ENCODE peak calls at places on chromosomes 13 and 19, in seven cellular contexts. P, M, F, Y, U, H and O are unnamed samples.

GRCh38 chr13:50691682-50692263 is 151.7 kb downstream of the DLEU7 start:
- DNase-seq in U (no peak), H (no peak), F (no peak), Y (no peak), M (no peak), P (no peak), O (peak)

GRCh38 chr13:101681834-101682233 is 229.4 kb downstream of the ITGBL1 start:
- DNase-seq in P (no peak), H (no peak), F (no peak), Y (no peak), U (peak), M (no peak), O (no peak)

GRCh38 chr13:87999791-88000190 is 328.6 kb downstream of the SLITRK5 start:
- DNase-seq in P (no peak), H (no peak), Y (no peak), F (no peak), M (no peak), U (no peak), O (no peak)

GRCh38 chr13:28582225-28582891 is 76.6 kb upstream of the POMP start:
- DNase-seq in F (no peak), M (no peak), P (no peak), H (no peak), U (peak), Y (no peak), O (no peak)

GRCh38 chr13:61286148-61286745 is 129.4 kb downstream of the PCDH20 start:
- DNase-seq in U (no peak), H (no peak), Y (no peak), F (no peak), P (peak), M (no peak), O (no peak)

GRCh38 chr19:17333611-17334413 is 843 bp downstream of the ANO8 start:
- DNase-seq in U (peak), Y (no peak), F (peak), H (peak), M (no peak), P (peak), O (peak)

GRCh38 chr13:49693191-49693733 is 2.0 kb upstream of the EBPL start:
- DNase-seq in M (no peak), H (no peak), P (no peak), U (peak), Y (no peak), F (no peak), O (no peak)

GRCh38 chr13:37014609-37015008 is 14.0 kb downstream of the EXOSC8 start:
- DNase-seq in P (no peak), U (peak), H (no peak), F (no peak), Y (no peak), M (no peak), O (no peak)

GRCh38 chr19:28296506-28296905 is 916.4 kb downstream of the UQCRFS1 start:
- DNase-seq in P (no peak), Y (no peak), U (no peak), F (no peak), M (no peak), H (no peak), O (no peak)

GRCh38 chr13:43804461-43805070 is 17.8 kb upstream of the ENOX1 start:
- DNase-seq in U (peak), P (no peak), Y (no peak), M (no peak), F (peak), H (no peak), O (peak)

GRCh38 chr13:23443878-23444277 is 10.4 kb upstream of the SACS start:
- DNase-seq in Y (no peak), M (no peak), F (no peak), P (no peak), U (no peak), H (no peak), O (no peak)

GRCh38 chr13:32837973-32838940 is 178.0 kb upstream of the KL start:
- DNase-seq in U (no peak), M (no peak), F (no peak), H (no peak), Y (no peak), P (no peak), O (no peak)

GRCh38 chr13:32840113-32840512 is 176.1 kb upstream of the KL start:
- DNase-seq in U (no peak), Y (no peak), P (no peak), M (no peak), H (no peak), F (no peak), O (no peak)

GRCh38 chr13:32838985-32839384 is 177.2 kb upstream of the KL start:
- DNase-seq in F (no peak), M (no peak), H (no peak), P (peak), Y (peak), U (peak), O (no peak)

GRCh38 chr13:32837307-32837972 is 178.8 kb upstream of the KL start:
- DNase-seq in M (no peak), Y (no peak), F (no peak), H (no peak), P (no peak), U (no peak), O (no peak)

DNA sequence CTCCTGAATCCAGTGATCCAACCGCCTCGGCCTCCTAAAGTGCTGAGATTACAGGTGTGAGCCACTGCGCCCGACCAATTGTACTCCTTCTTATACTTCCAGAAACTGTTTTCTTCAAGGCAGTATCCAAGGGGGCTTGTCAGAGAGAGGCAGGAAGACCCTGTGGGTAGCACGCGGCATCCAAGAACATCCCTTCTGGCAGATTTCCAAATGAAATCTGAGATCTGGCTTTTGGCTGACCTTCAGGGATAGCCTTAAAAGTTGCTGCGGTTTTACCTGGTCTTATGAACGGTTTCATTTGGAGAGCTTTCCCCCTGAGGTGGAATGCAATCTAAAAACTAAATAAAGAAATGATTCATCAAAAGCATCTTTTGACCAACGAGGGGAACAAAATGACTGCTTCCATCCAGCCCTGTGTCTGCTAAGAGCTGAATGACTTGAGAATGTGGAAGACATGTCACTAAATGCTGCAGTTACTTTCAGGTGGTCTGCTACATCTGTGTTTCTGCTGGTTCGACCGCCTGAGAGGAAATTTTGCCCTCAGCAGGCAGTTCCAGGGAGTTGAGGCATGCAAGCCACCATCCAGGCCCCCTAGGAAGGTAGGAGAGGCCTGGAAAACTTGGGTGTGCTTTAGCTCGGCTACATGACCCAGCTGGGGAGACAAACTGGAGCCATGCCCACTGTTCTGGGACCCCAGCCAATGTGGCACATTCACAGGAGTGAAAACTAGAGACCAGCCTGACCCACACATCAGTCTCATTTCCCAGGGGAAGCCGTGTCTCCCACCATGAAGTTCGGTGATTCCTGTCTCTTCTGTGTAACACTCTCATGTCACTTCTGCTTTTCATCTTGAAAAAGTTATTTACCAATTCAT is 175.1 kb upstream of the KL start:
- DNase-seq in F (no peak), U (no peak), M (no peak), H (no peak), Y (no peak), P (peak), O (no peak)
- TF ChIP-seq POLR2A in F (no peak), U (no peak), M (no peak), H (no peak), Y (no peak), P (no peak), O (no peak)

GRCh38 chr19:30648321-30648720 is 276.1 kb downstream of the ZNF536 start:
- DNase-seq in P (no peak), F (peak), H (no peak), U (peak), M (no peak), Y (no peak), O (no peak)
- TF ChIP-seq POLR2A in P (no peak), F (no peak), H (no peak), U (no peak), M (no peak), Y (no peak), O (no peak)

GRCh38 chr19:58368561-58369360 is 6.2 kb upstream of the ZNF497 start:
- DNase-seq in F (no peak), Y (no peak), H (no peak), P (no peak), M (peak), U (no peak), O (no peak)

GRCh38 chr19:58374200-58374599 is 6.6 kb downstream of the ZNF837 start:
- DNase-seq in Y (no peak), F (no peak), P (no peak), M (no peak), U (peak), H (no peak), O (no peak)

GRCh38 chr19:58366576-58367430 is 4.3 kb upstream of the ZNF497 start:
- DNase-seq in P (no peak), M (peak), Y (no peak), H (no peak), F (no peak), U (no peak), O (no peak)

GRCh38 chr19:58367698-58368454 is 5.3 kb upstream of the ZNF497 start:
- DNase-seq in P (no peak), H (no peak), M (peak), U (no peak), Y (no peak), F (no peak), O (no peak)

GRCh38 chr19:58372311-58373133 is 8.3 kb downstream of the ZNF837 start:
- DNase-seq in P (no peak), M (peak), Y (no peak), U (no peak), H (no peak), F (no peak), O (no peak)
- TF ChIP-seq POLR2A in P (no peak), M (no peak), Y (no peak), U (no peak), H (no peak), F (no peak), O (no peak)

DNA sequence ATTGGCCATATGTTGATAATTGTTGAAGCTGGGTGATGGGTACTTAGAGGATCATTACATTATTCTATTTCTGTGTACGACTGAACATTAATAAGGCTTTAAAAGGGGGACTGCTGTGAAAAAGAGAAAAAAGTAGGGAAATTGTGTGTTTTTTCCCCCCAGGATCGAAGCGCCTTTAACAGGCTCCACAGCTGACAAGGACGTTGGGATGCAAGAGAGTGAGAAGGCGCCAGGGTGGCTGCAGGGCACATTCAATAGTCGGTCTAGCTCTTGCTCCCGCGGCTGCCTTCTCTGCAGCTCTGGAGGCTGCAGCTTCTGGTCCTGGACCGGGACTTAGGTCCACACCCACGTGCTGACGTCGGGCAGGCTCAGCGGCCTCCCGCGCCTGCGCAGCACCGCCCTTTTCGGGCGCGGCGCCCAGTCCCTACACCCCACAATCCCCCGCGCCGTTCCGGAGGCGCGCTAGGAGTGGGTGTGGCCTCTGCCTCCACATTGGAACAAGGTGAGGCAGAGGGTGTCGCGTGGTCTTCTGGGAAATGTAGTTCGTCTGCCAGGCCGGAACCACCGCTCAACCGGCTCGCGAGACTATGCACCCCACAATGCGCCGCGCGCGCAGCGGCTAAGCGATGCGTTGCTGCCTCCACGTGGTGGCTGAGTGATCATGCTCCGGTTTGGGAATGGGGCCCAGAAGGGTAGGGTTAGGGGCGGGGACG is 4.9 kb upstream of the LRFN3 start:
- DNase-seq in U (peak), P (peak), M (peak), Y (peak), F (peak), H (peak), O (peak)
- TF ChIP-seq POLR2A in U (peak), P (peak), M (peak), Y (peak), F (peak), H (peak), O (peak)

GRCh38 chr19:15294591-15294990 is 37.7 kb downstream of the BRD4 start:
- DNase-seq in M (no peak), H (no peak), F (peak), U (no peak), Y (no peak), P (no peak), O (peak)
- TF ChIP-seq POLR2A in M (no peak), H (no peak), F (no peak), U (no peak), Y (no peak), P (no peak), O (no peak)

GRCh38 chr13:76886292-76887061 is at the start of gene KCTD12:
- DNase-seq in U (peak), Y (peak), F (peak), P (peak), M (peak), H (peak), O (peak)

GRCh38 chr13:76884571-76885202 is 1.5 kb downstream of the KCTD12 start:
- DNase-seq in F (peak), M (no peak), Y (peak), H (no peak), U (peak), P (no peak), O (no peak)

GRCh38 chr13:76886005-76886291 is 257 bp downstream of the KCTD12 start:
- DNase-seq in Y (no peak), H (peak), P (no peak), M (no peak), U (no peak), F (no peak), O (no peak)

GRCh38 chr13:76884167-76884566 is 2.0 kb downstream of the KCTD12 start:
- DNase-seq in P (peak), M (peak), F (peak), U (no peak), Y (peak), H (no peak), O (peak)

GRCh38 chr13:76885203-76886004 is 801 bp downstream of the KCTD12 start:
- DNase-seq in F (peak), Y (peak), P (peak), M (peak), H (peak), U (peak), O (peak)
- TF ChIP-seq POLR2A in F (peak), Y (no peak), P (no peak), M (no peak), H (no peak), U (no peak), O (no peak)

GRCh38 chr19:13102416-13102665 is 317 bp downstream of the LYL1 start:
- DNase-seq in U (no peak), M (no peak), H (no peak), F (no peak), P (no peak), Y (no peak), O (no peak)

GRCh38 chr19:13101590-13102415 is 855 bp downstream of the LYL1 start:
- DNase-seq in H (no peak), Y (no peak), F (no peak), M (no peak), P (no peak), U (no peak), O (peak)

GRCh38 chr19:13103961-13104847 is 1.5 kb upstream of the LYL1 start:
- DNase-seq in Y (peak), M (peak), H (no peak), F (no peak), P (peak), U (no peak), O (peak)

GRCh38 chr19:13103585-13103923 is 896 bp upstream of the LYL1 start:
- DNase-seq in F (no peak), Y (no peak), U (no peak), P (no peak), H (no peak), M (no peak), O (no peak)

GRCh38 chr19:13102666-13103584 is at the start of gene LYL1:
- DNase-seq in U (no peak), H (no peak), Y (peak), M (peak), P (peak), F (peak), O (peak)
- TF ChIP-seq POLR2A in U (no peak), H (no peak), Y (no peak), M (peak), P (no peak), F (peak), O (peak)

DNA sequence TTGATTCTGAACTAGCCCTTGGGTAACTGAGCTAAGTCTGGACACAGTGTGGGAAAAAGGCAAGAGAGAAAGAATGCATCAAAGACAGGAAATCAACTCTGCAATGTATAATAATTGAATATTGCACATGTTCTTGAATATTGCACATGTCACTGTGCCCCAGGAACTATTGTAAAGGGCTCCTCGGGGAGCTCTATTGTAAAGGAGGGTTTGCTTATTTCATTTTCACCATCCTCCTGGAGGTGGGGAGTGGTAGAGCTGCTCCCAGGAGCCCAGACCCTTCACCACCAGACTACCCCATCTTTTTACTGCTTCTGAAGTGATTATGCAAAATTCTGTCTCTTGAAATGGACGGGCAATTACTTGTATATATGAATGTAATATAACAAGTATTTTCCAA is 44.4 kb upstream of the ITM2B start:
- DNase-seq in H (no peak), F (no peak), P (no peak), M (no peak), Y (no peak), U (no peak), O (no peak)
- TF ChIP-seq POLR2A in H (no peak), F (no peak), P (no peak), M (no peak), Y (no peak), U (no peak), O (no peak)

GRCh38 chr13:38602261-38602660 is 84.6 kb upstream of the FREM2 start:
- DNase-seq in P (no peak), M (no peak), U (no peak), H (no peak), Y (no peak), F (no peak), O (peak)
- TF ChIP-seq POLR2A in P (no peak), M (no peak), U (no peak), H (no peak), Y (no peak), F (no peak), O (no peak)

DNA sequence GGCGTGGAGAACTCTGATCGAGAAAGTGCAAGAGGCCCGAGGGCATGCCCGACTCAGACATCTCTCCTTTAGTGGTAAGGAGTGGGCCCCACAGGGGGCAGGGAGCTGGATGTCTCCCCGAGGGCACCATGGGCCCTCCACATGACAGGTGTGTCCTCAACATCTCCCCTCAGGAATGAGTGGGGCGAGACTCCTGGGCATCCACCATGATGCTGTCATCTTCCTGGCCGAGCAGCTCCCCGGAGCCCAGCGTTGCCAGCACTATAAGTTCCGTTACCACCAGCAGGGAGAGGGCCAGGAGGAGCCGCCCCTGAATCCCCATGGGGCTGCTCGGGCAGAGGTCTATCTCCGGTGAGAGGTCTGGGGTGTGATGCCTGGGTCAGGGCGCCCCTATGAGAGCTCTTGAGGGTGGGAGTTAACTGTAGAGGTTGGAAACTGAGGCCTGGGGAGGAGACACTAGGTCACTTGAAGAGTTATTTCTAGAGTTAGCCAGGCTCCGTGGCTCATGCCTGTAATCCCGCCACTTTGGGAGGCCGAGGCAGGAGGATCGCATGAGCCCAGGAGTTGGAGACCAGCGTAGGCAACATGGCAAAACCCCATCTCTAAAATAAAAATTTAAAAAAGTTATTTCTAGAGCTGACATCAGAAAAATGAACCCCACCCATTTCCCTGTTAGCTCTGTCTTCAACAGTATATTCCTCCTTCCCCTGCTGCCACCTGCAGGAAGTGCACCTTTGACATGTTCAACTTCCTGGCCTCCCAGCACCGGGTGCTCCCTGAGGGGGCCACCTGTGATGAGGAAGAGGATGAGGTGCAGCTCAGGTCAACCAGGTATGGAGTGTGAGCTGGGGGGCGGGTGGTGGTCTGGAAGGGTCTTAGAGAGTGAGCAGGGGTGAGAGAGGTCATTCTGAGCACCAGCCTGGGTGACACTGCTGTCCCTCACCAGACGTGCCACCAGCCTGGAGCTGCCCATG is 5.1 kb downstream of the IGFLR1 start:
- DNase-seq in U (no peak), Y (no peak), F (no peak), P (no peak), H (no peak), M (no peak), O (peak)
- TF ChIP-seq POLR2A in U (no peak), Y (no peak), F (no peak), P (no peak), H (no peak), M (no peak), O (no peak)